ENCODE peak calls at places on chromosomes 13 and 19, in four cellular contexts. One of them, this sample, is unnamed.

GRCh38 chr13:113726961-113727411 is 32.0 kb upstream of the TMEM255B start:
- DNase-seq in nephron progenitor cell: no peak
- DNase-seq in type B pancreatic cell: no peak
- DNase-seq in LHCN-M2: peak
- DNase-seq in this sample: no peak

GRCh38 chr13:39501711-39502324 is 101.2 kb downstream of the LHFPL6 start:
- DNase-seq in nephron progenitor cell: no peak
- DNase-seq in type B pancreatic cell: no peak
- DNase-seq in LHCN-M2: no peak
- DNase-seq in this sample: no peak

GRCh38 chr19:2113436-2114211 is 16.9 kb downstream of the IZUMO4 start:
- DNase-seq in nephron progenitor cell: no peak
- DNase-seq in type B pancreatic cell: no peak
- DNase-seq in LHCN-M2: peak
- DNase-seq in this sample: no peak

GRCh38 chr19:53801257-53801656 is 22.9 kb downstream of the NLRP12 start:
- DNase-seq in nephron progenitor cell: no peak
- DNase-seq in type B pancreatic cell: no peak
- DNase-seq in LHCN-M2: no peak
- DNase-seq in this sample: no peak

GRCh38 chr13:55816976-55817601 is 1323.6 kb upstream of the PRR20A start:
- DNase-seq in nephron progenitor cell: no peak
- DNase-seq in type B pancreatic cell: no peak
- DNase-seq in LHCN-M2: no peak
- DNase-seq in this sample: no peak

GRCh38 chr19:13847033-13847899 is 29.7 kb upstream of the NANOS3 start:
- DNase-seq in nephron progenitor cell: peak
- DNase-seq in type B pancreatic cell: peak
- DNase-seq in LHCN-M2: peak
- DNase-seq in this sample: peak

GRCh38 chr13:81540777-81541176 is 1199.9 kb upstream of the SPRY2 start:
- DNase-seq in nephron progenitor cell: no peak
- DNase-seq in type B pancreatic cell: no peak
- DNase-seq in LHCN-M2: no peak
- DNase-seq in this sample: no peak

GRCh38 chr13:75417006-75417384 is 65.0 kb downstream of the TBC1D4 start:
- DNase-seq in nephron progenitor cell: no peak
- DNase-seq in type B pancreatic cell: no peak
- DNase-seq in LHCN-M2: peak
- DNase-seq in this sample: no peak

GRCh38 chr13:97574926-97575325 is 141.0 kb downstream of the RAP2A start:
- DNase-seq in nephron progenitor cell: no peak
- DNase-seq in type B pancreatic cell: no peak
- DNase-seq in LHCN-M2: peak
- DNase-seq in this sample: peak

GRCh38 chr13:23618341-23618740 is 48.1 kb downstream of the TNFRSF19 start:
- DNase-seq in nephron progenitor cell: no peak
- DNase-seq in type B pancreatic cell: no peak
- DNase-seq in LHCN-M2: peak
- DNase-seq in this sample: no peak

GRCh38 chr13:47603365-47603764 is 397.7 kb downstream of the SUCLA2 start:
- DNase-seq in nephron progenitor cell: no peak
- DNase-seq in type B pancreatic cell: no peak
- DNase-seq in LHCN-M2: no peak
- DNase-seq in this sample: no peak

GRCh38 chr19:12737666-12738351 is 512 bp downstream of the GET3 start:
- DNase-seq in nephron progenitor cell: no peak
- DNase-seq in type B pancreatic cell: no peak
- DNase-seq in LHCN-M2: no peak
- DNase-seq in this sample: no peak

GRCh38 chr19:43743059-43743458 is 11.7 kb downstream of the SMG9 start:
- DNase-seq in nephron progenitor cell: no peak
- DNase-seq in type B pancreatic cell: no peak
- DNase-seq in LHCN-M2: no peak
- DNase-seq in this sample: no peak

GRCh38 chr13:78689011-78689410 is 30.1 kb upstream of the OBI1 start:
- DNase-seq in nephron progenitor cell: no peak
- DNase-seq in type B pancreatic cell: no peak
- DNase-seq in LHCN-M2: no peak
- DNase-seq in this sample: no peak

GRCh38 chr13:22210134-22210930 is 539.5 kb downstream of the FGF9 start:
- DNase-seq in nephron progenitor cell: no peak
- DNase-seq in type B pancreatic cell: no peak
- DNase-seq in LHCN-M2: no peak
- DNase-seq in this sample: peak

GRCh38 chr13:32638739-32639138 is 52.5 kb downstream of the PDS5B start:
- DNase-seq in nephron progenitor cell: no peak
- DNase-seq in type B pancreatic cell: no peak
- DNase-seq in LHCN-M2: no peak
- DNase-seq in this sample: no peak

GRCh38 chr19:10895920-10896319 is 24.6 kb downstream of the CARM1 start:
- DNase-seq in nephron progenitor cell: peak
- DNase-seq in type B pancreatic cell: no peak
- DNase-seq in LHCN-M2: no peak
- DNase-seq in this sample: peak

This sample was measured in WTC11.